ENCODE peak calls at places on chromosome 13, in five cellular contexts. T is ascending aorta, A is right atrium auricular region, J is fibroblast of pulmonary artery, X is LNCaP clone FGC. Z is an unnamed sample.

GRCh38 chr13:46627462-46627861 is 74.5 kb downstream of the LRCH1 start:
- DNase-seq in T (no peak), X (no peak), J (no peak), A (no peak), Z (no peak)

GRCh38 chr13:39159393-39159792 is 121.1 kb downstream of the NHLRC3 start:
- DNase-seq in X (no peak), T (no peak), A (no peak), J (no peak), Z (no peak)

GRCh38 chr13:76512676-76513277 is 373.4 kb downstream of the KCTD12 start:
- DNase-seq in A (no peak), X (no peak), T (no peak), J (peak; percentile 86), Z (no peak)

GRCh38 chr13:77448689-77449088 is 86.8 kb upstream of the SCEL start:
- DNase-seq in A (no peak), X (no peak), T (peak; percentile 11), J (no peak), Z (no peak)

GRCh38 chr13:113542751-113543424 is 41.7 kb upstream of the TFDP1 start:
- DNase-seq in X (no peak), A (no peak), J (no peak), T (no peak), Z (no peak)

GRCh38 chr13:36421447-36421846 is 10.8 kb upstream of the CCNA1 start:
- DNase-seq in A (no peak), J (peak; percentile 83), X (no peak), T (no peak), Z (no peak)

GRCh38 chr13:106534844-106535551 is 464 bp downstream of the EFNB2 start:
- DNase-seq in J (peak; percentile 29), T (no peak), X (no peak), A (no peak), Z (no peak)

GRCh38 chr13:44131069-44131614 is 242.5 kb upstream of the SERP2 start:
- DNase-seq in A (no peak), J (no peak), T (no peak), X (no peak), Z (no peak)

GRCh38 chr13:101626925-101627555 is 174.6 kb downstream of the ITGBL1 start:
- DNase-seq in J (no peak), A (no peak), T (no peak), X (no peak), Z (peak; percentile 45)

GRCh38 chr13:43355774-43356173 is 332.4 kb downstream of the DNAJC15 start:
- DNase-seq in J (no peak), T (no peak), A (no peak), X (no peak), Z (no peak)

GRCh38 chr13:114143806-114144605 is 11.6 kb upstream of the RASA3 start:
- DNase-seq in A (no peak), T (no peak), J (no peak), X (no peak), Z (no peak)

GRCh38 chr13:95191821-95192220 is 109.4 kb downstream of the ABCC4 start:
- DNase-seq in X (peak; percentile 27), A (peak; percentile 79), T (no peak), J (peak; percentile 88), Z (peak; percentile 49)

GRCh38 chr13:66673401-66673800 is 556.7 kb downstream of the PCDH9 start:
- DNase-seq in J (peak; percentile 85), T (no peak), A (no peak), X (no peak), Z (no peak)

GRCh38 chr13:95660981-95661581 is 15.9 kb upstream of the DNAJC3 start:
- DNase-seq in T (no peak), X (no peak), J (peak; percentile 69), A (no peak), Z (no peak)

GRCh38 chr13:30394798-30395191 is 27.5 kb upstream of the UBE2L5 start:
- DNase-seq in T (no peak), A (no peak), J (no peak), X (no peak), Z (no peak)

GRCh38 chr13:49806126-49806536 is 13.6 kb upstream of the KPNA3 start:
- DNase-seq in T (no peak), A (no peak), X (no peak), J (no peak), Z (no peak)

GRCh38 chr13:47085346-47085745 is 188.5 kb upstream of the HTR2A start:
- DNase-seq in A (no peak), T (no peak), X (no peak), J (no peak), Z (no peak)

GRCh38 chr13:93625536-93625935 is 398.9 kb downstream of the GPC6 start:
- DNase-seq in T (no peak), J (peak; percentile 29), X (no peak), A (no peak), Z (no peak)

GRCh38 chr13:73835138-73835721 is 299.0 kb downstream of the KLF12 start:
- DNase-seq in T (no peak), X (peak; percentile 0), A (no peak), J (peak; percentile 70), Z (no peak)

GRCh38 chr13:21625366-21625765 is 21.4 kb upstream of the MICU2 start:
- DNase-seq in T (no peak), X (peak; percentile 13), J (peak; percentile 36), A (no peak), Z (no peak)

GRCh38 chr13:47459512-47459911 is 541.6 kb downstream of the SUCLA2 start:
- DNase-seq in A (no peak), J (peak; percentile 60), X (no peak), T (no peak), Z (no peak)

GRCh38 chr13:46146898-46147297 is 35.1 kb downstream of the LCP1 start:
- DNase-seq in J (peak; percentile 19), A (no peak), X (no peak), T (no peak), Z (no peak)

GRCh38 chr13:44703371-44703770 is 127.2 kb upstream of the TSC22D1 start:
- DNase-seq in J (peak; percentile 29), A (no peak), X (no peak), T (no peak), Z (no peak)

GRCh38 chr13:24192036-24192810 is 31.7 kb downstream of the SPATA13 start:
- DNase-seq in A (no peak), J (no peak), X (no peak), T (no peak), Z (no peak)

GRCh38 chr13:73542446-73542845 is 483.6 kb downstream of the KLF5 start:
- DNase-seq in T (no peak), A (no peak), J (no peak), X (no peak), Z (no peak)

GRCh38 chr13:85896516-85897450 is 97.6 kb upstream of the SLITRK6 start:
- DNase-seq in T (no peak), J (no peak), X (no peak), A (no peak), Z (no peak)

GRCh38 chr13:29901714-29902631 is 51.6 kb upstream of the UBL3 start:
- DNase-seq in A (no peak), J (peak; percentile 96), T (no peak), X (no peak), Z (no peak)

GRCh38 chr13:19181621-19182485 is at the start of gene TUBA3C:
- DNase-seq in X (no peak), T (no peak), A (peak; percentile 44), J (no peak), Z (no peak)

GRCh38 chr13:36728006-36728405 is 54.2 kb downstream of the SERTM1 start:
- DNase-seq in X (no peak), J (no peak), T (no peak), A (no peak), Z (no peak)

GRCh38 chr13:73754727-73755292 is 379.4 kb downstream of the KLF12 start:
- DNase-seq in T (no peak), A (no peak), X (no peak), J (peak; percentile 84), Z (no peak)

GRCh38 chr13:30818323-30818960 is 83.1 kb downstream of the ALOX5AP start:
- DNase-seq in T (no peak), X (no peak), A (peak; percentile 83), J (peak; percentile 93), Z (no peak)

GRCh38 chr13:36192166-36192565 is 22.2 kb downstream of the SOHLH2 start:
- DNase-seq in J (peak; percentile 7), A (no peak), T (no peak), X (no peak), Z (no peak)

GRCh38 chr13:40169476-40169875 is 497.0 kb downstream of the FOXO1 start:
- DNase-seq in J (no peak), X (no peak), A (no peak), T (no peak), Z (no peak)

GRCh38 chr13:51782026-51782710 is 21.8 kb downstream of the DHRS12 start:
- DNase-seq in T (no peak), X (no peak), J (no peak), A (no peak), Z (no peak)

GRCh38 chr13:51786425-51787010 is 17.4 kb downstream of the DHRS12 start:
- DNase-seq in X (no peak), J (peak; percentile 25), T (no peak), A (no peak), Z (no peak)

GRCh38 chr13:51783432-51784094 is 20.4 kb downstream of the DHRS12 start:
- DNase-seq in T (no peak), J (no peak), X (no peak), A (no peak), Z (no peak)

GRCh38 chr13:51784097-51784496 is 19.9 kb downstream of the DHRS12 start:
- DNase-seq in T (no peak), A (no peak), X (no peak), J (no peak), Z (no peak)

GRCh38 chr13:51785592-51786424 is 18.2 kb downstream of the DHRS12 start:
- DNase-seq in X (peak; percentile 58), T (no peak), A (no peak), J (peak; percentile 51), Z (no peak)
- H3K4me3 ChIP-seq in X (no peak overlapping the region), T (no peak overlapping the region), A (no peak overlapping the region), J (no peak overlapping the region), Z (no peak overlapping the region)

GRCh38 chr13:71285700-71286099 is 581.3 kb downstream of the DACH1 start:
- DNase-seq in X (no peak), A (no peak), J (peak; percentile 10), T (no peak), Z (no peak)
- TF ChIP-seq CTCF in X (no peak), A (peak; percentile 33), J (peak; percentile 9), T (no peak), Z (peak; percentile 19)

DNA sequence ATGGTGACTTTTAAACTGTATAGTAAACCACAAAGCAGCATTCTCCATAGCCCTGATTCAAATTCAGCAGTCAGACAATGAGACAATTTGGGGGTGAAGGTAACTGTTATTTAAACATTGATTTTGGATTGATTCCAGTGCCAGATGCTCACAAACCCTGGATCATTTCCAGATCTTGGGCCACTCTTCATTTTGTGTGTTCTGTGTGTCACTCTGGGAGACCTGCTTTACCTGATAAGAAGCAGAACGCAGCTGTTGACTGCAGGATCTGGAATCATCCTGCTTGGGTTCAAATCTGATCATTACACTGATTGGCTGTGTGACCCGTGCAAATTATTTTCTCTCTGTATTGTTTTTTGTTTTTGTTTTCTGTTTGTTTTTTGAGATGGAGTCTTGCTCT is 4.0 kb upstream of the PCDH8 start:
- DNase-seq in X (no peak), J (no peak), A (no peak), T (no peak), Z (no peak)
- H3K4me3 ChIP-seq in X (no peak overlapping the region), J (no peak overlapping the region), A (no peak overlapping the region), T (no peak overlapping the region), Z (no peak overlapping the region)

DNA sequence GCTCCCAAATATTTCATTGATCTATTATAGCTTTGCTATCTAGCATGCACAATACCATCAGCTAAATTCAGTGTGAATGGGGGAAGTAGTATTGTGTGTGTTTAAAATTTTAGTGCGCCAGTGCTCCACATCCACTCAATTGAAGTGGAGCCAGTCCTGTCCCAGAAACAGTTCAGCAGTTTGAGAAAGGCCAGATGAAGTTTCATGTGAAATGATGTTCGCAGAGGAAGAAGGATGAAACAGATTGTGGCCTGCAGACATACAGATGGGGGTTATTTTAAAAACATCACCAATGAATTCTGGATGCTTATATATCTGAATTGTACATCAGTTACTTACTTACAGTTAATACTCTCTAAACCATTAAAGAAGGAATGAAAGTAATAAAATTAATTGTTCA is 129.4 kb downstream of the SPRY2 start:
- DNase-seq in X (no peak), T (no peak), A (no peak), J (no peak), Z (no peak)
- TF ChIP-seq CTCF in X (no peak), T (no peak), A (no peak), J (no peak), Z (no peak)